ENCODE peak calls at places on chromosomes 6 and 20, in seven cellular contexts. Z is GM23338, P is breast epithelium, I is PC-3, K is AG04450, L is kidney epithelial cell, V is IMR-90. U is an unnamed sample. For H3K27me3, the result is how much of the 10 kb centered on the place peaks cover.

GRCh38 chr20:9514461-9515210 is at the start of gene LAMP5:
- DNase-seq in Z (peak), K (no peak), P (no peak), V (peak), L (no peak), I (peak), U (no peak)

GRCh38 chr6:112912351-112913101 is 565.4 kb downstream of the RFPL4B start:
- DNase-seq in P (no peak), Z (peak), I (no peak), V (peak), L (no peak), K (no peak), U (peak)

GRCh38 chr6:45655630-45656422 is 278.1 kb upstream of the SUPT3H start:
- DNase-seq in V (peak), P (no peak), K (peak), I (peak), L (peak), Z (no peak), U (peak)

GRCh38 chr6:15423286-15423957 is 177.6 kb downstream of the JARID2 start:
- DNase-seq in K (no peak), I (peak), Z (no peak), V (no peak), P (no peak), L (no peak), U (no peak)

GRCh38 chr6:43733471-43734293 is 36.3 kb upstream of the VEGFA start:
- DNase-seq in L (no peak), K (no peak), V (no peak), P (no peak), Z (no peak), I (no peak), U (no peak)

GRCh38 chr20:61594198-61594597 is 342.1 kb downstream of the CDH4 start:
- DNase-seq in Z (no peak), P (no peak), V (no peak), I (no peak), K (no peak), L (no peak), U (no peak)

GRCh38 chr6:21305827-21306469 is 287.6 kb upstream of the SOX4 start:
- DNase-seq in I (peak), P (no peak), K (no peak), L (peak), V (peak), Z (no peak), U (peak)

GRCh38 chr6:25154034-25154596 is 125.1 kb upstream of the CARMIL1 start:
- DNase-seq in V (no peak), I (peak), L (no peak), K (no peak), P (no peak), Z (no peak), U (no peak)

GRCh38 chr20:49699200-49699992 is 14.3 kb downstream of the B4GALT5 start:
- DNase-seq in L (no peak), I (peak), P (no peak), V (peak), Z (peak), K (no peak), U (no peak)

GRCh38 chr6:82436740-82437139 is 73.1 kb downstream of the TPBG start:
- DNase-seq in L (no peak), V (no peak), P (no peak), Z (no peak), K (no peak), I (no peak), U (no peak)

GRCh38 chr6:82441047-82441770 is 77.6 kb downstream of the TPBG start:
- DNase-seq in K (no peak), I (no peak), V (no peak), L (no peak), Z (no peak), P (no peak), U (no peak)

GRCh38 chr6:82442320-82442719 is 78.7 kb downstream of the TPBG start:
- DNase-seq in P (no peak), I (no peak), V (no peak), Z (no peak), K (no peak), L (no peak), U (no peak)
- H3K4me3 ChIP-seq in P (no peak), I (no peak), V (no peak), Z (no peak), K (no peak), L (no peak), U (no peak)

DNA sequence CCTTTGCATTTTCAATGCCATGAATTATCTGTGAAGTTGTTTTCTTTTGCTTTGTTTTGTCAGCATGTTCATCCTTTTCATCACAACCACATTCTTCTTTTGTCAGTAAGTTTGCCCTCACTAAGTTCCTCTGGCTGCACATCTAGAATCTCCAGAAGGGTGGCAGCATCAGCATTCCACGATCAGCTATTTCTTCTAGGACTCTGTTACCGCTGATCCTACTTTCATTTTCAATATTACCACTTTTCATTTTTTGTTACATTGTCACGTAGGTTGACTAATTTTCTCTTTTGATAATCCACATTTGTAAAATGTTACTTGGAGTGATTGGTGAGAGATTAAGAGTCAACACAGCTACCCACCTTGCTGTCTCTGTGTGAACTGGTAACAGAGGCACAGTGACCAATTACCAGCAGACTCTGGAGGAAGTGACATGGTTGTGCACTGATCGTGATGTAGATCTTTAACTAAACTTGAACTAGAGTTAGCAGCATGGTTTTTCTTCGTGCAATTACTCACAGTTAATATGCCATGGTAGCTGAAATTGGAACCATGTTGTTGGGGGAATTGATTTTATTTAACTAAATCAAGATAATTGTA is 307.9 kb upstream of the SLC35B3 start:
- DNase-seq in I (no peak), V (no peak), P (no peak), Z (no peak), L (no peak), K (no peak), U (no peak)
- TF ChIP-seq CTCF in I (no peak), V (no peak), P (no peak), Z (peak), L (no peak), K (no peak), U (no peak)

GRCh38 chr20:22460803-22461202 is 123.6 kb downstream of the FOXA2 start:
- DNase-seq in K (no peak), V (no peak), L (no peak), P (no peak), Z (no peak), I (no peak), U (no peak)
- H3K27me3 ChIP-seq in K (under half), V (under half), L (under half), P (under half), Z (half or more), I (under half), U (under half)

DNA sequence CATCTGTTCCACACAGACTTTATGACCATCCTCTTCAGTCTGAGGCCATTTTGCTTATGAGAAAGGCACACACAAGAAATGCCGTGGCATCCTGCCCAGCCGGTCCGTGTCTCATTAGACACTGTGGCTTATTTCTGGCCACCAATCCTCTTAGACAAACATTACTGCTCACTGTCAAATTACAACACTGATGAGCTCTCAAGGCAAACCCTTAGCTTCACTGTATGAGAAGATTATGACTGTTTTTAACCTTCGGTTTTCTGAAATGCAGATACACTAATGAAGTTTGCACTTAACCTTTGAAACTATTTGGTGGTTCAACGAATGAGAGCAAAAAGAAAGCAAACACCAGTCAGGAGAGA is 50.5 kb upstream of the DST start:
- DNase-seq in K (no peak), I (peak), P (peak), L (no peak), V (peak), Z (no peak), U (peak)
- H3K4me3 ChIP-seq in K (peak), I (peak), P (peak), L (no peak), V (peak), Z (no peak), U (peak)

GRCh38 chr6:126175251-126175650 is 164.7 kb upstream of the CENPW start:
- DNase-seq in Z (no peak), K (no peak), L (no peak), V (peak), I (no peak), P (no peak), U (no peak)

GRCh38 chr6:126172151-126172550 is 167.8 kb upstream of the CENPW start:
- DNase-seq in P (no peak), I (no peak), V (no peak), L (no peak), Z (no peak), K (no peak), U (no peak)

GRCh38 chr6:126180585-126180984 is 159.3 kb upstream of the CENPW start:
- DNase-seq in L (peak), V (peak), K (peak), I (peak), Z (no peak), P (no peak), U (peak)

GRCh38 chr6:126174697-126175096 is 165.2 kb upstream of the CENPW start:
- DNase-seq in P (no peak), V (no peak), I (no peak), K (no peak), L (no peak), Z (no peak), U (no peak)

GRCh38 chr6:126176266-126176665 is 163.6 kb upstream of the CENPW start:
- DNase-seq in L (no peak), P (no peak), K (no peak), V (peak), I (peak), Z (peak), U (no peak)
- TF ChIP-seq CTCF in L (peak), P (no peak), K (peak), V (no peak), I (peak), Z (peak), U (no peak)

U was measured in BJ.